ENCODE peak calls at places on chromosomes 12 and 14, in eight cellular contexts. I is sigmoid colon; O is ovary; P is heart left ventricle; W is effector memory CD4-positive, alpha-beta T cell; F is astrocyte of the spinal cord; Q is A549; M is heart right ventricle. Z is an unnamed sample.

GRCh38 chr12:45349911-45350310 is 134.0 kb downstream of the ANO6 start:
- DNase-seq in F (no peak), P (no peak), O (no peak), I (no peak), W (no peak), Q (no peak), M (no peak), Z (no peak)

GRCh38 chr14:103292426-103293374 is 41.3 kb upstream of the EIF5 start:
- DNase-seq in O (peak), M (peak), P (peak), I (peak), W (peak), Q (peak), F (peak), Z (peak)

GRCh38 chr12:124698211-124698997 is 131.0 kb upstream of the NCOR2 start:
- DNase-seq in P (no peak), W (no peak), I (no peak), O (no peak), Q (no peak), F (peak), M (no peak), Z (no peak)

GRCh38 chr12:102543931-102544485 is 63.6 kb upstream of the IGF1 start:
- DNase-seq in I (no peak), W (no peak), O (no peak), Q (no peak), M (no peak), F (no peak), P (no peak), Z (peak)

GRCh38 chr14:90742252-90742651 is 74.0 kb downstream of the TTC7B start:
- DNase-seq in P (no peak), O (no peak), M (no peak), F (no peak), Q (no peak), I (no peak), W (no peak), Z (no peak)

GRCh38 chr12:90653051-90653450 is 301.9 kb downstream of the CCER1 start:
- DNase-seq in W (no peak), Q (no peak), O (no peak), M (no peak), F (peak), I (no peak), P (no peak), Z (no peak)

GRCh38 chr12:69107541-69107940 is 131.8 kb upstream of the CPSF6 start:
- DNase-seq in F (no peak), W (no peak), O (no peak), P (no peak), I (no peak), M (no peak), Q (no peak), Z (no peak)

GRCh38 chr12:83414981-83415380 is 728.3 kb downstream of the TMTC2 start:
- DNase-seq in O (no peak), P (no peak), Q (no peak), I (no peak), F (no peak), M (no peak), W (no peak), Z (no peak)

GRCh38 chr12:124469193-124469888 is 98.1 kb downstream of the NCOR2 start:
- DNase-seq in F (no peak), O (peak), I (no peak), Q (no peak), P (no peak), W (peak), M (peak), Z (peak)

GRCh38 chr12:54383041-54383609 is 1.4 kb downstream of the ZNF385A start:
- DNase-seq in P (no peak), M (no peak), W (no peak), F (peak), Q (no peak), O (no peak), I (no peak), Z (no peak)

GRCh38 chr14:35339761-35340406 is 47.7 kb downstream of the PSMA6 start:
- DNase-seq in Q (no peak), W (no peak), I (peak), F (no peak), P (peak), M (no peak), O (peak), Z (peak)

GRCh38 chr14:23137221-23138172 is 18.4 kb upstream of the CEBPE start:
- DNase-seq in W (no peak), Q (no peak), F (no peak), I (no peak), P (no peak), M (no peak), O (no peak), Z (no peak)

GRCh38 chr12:18700254-18700653 is 37.6 kb downstream of the PLCZ1 start:
- DNase-seq in Q (no peak), F (peak), P (peak), W (no peak), O (no peak), I (no peak), M (no peak), Z (no peak)

GRCh38 chr14:53233399-53233798 is 80.3 kb upstream of the DDHD1 start:
- DNase-seq in I (no peak), O (no peak), W (no peak), F (no peak), P (no peak), Q (no peak), M (no peak), Z (no peak)

GRCh38 chr12:132189378-132190011 is 45.2 kb downstream of the NOC4L start:
- DNase-seq in W (peak), O (peak), M (peak), I (peak), P (peak), F (peak), Q (peak), Z (peak)

GRCh38 chr14:100398044-100398443 is 74.9 kb downstream of the SLC25A47 start:
- DNase-seq in I (no peak), O (no peak), W (no peak), M (no peak), F (no peak), Q (no peak), P (no peak), Z (no peak)

GRCh38 chr12:113203852-113204760 is 17.2 kb upstream of the TPCN1 start:
- DNase-seq in W (no peak), Q (no peak), O (no peak), M (no peak), I (no peak), F (no peak), P (no peak), Z (no peak)

GRCh38 chr14:46734287-46734686 is 82.7 kb upstream of the RPL10L start:
- DNase-seq in W (no peak), M (no peak), P (no peak), I (no peak), F (no peak), Q (no peak), O (no peak), Z (no peak)

GRCh38 chr14:51441001-51441400 is 201.0 kb downstream of the TMX1 start:
- DNase-seq in O (no peak), I (no peak), F (no peak), Q (no peak), M (no peak), P (no peak), W (no peak), Z (no peak)

GRCh38 chr12:131368073-131369071 is 342.5 kb upstream of the SFSWAP start:
- DNase-seq in F (no peak), Q (no peak), M (no peak), O (peak), P (no peak), W (no peak), I (peak), Z (no peak)

GRCh38 chr14:103735022-103735421 is 19.4 kb downstream of the ZFYVE21 start:
- DNase-seq in W (no peak), F (no peak), M (no peak), I (peak), Q (no peak), O (peak), P (no peak), Z (no peak)

GRCh38 chr12:68613209-68613904 is 2.7 kb downstream of the RAP1B start:
- DNase-seq in Q (no peak), O (no peak), M (no peak), W (peak), F (no peak), P (no peak), I (no peak), Z (peak)

GRCh38 chr14:51929156-51929555 is 60.2 kb upstream of the RTRAF start:
- DNase-seq in I (no peak), O (no peak), W (no peak), Q (no peak), P (no peak), F (peak), M (no peak), Z (no peak)

GRCh38 chr12:102249073-102249854 is 51.6 kb upstream of the PMCH start:
- DNase-seq in W (no peak), O (no peak), I (no peak), Q (no peak), M (no peak), F (no peak), P (no peak), Z (no peak)

GRCh38 chr12:28457785-28458184 is 267.5 kb downstream of the CCDC91 start:
- DNase-seq in Q (no peak), P (no peak), O (no peak), W (no peak), M (no peak), I (no peak), F (peak), Z (no peak)

GRCh38 chr12:81021834-81022233 is 56.0 kb upstream of the ACSS3 start:
- DNase-seq in P (no peak), F (peak), M (no peak), I (no peak), W (no peak), Q (no peak), O (no peak), Z (no peak)

GRCh38 chr12:25388216-25388615 is 137.5 kb upstream of the KRAS start:
- DNase-seq in I (no peak), M (no peak), Q (no peak), W (peak), O (no peak), P (no peak), F (peak), Z (peak)

GRCh38 chr12:131002271-131002670 is 48.6 kb downstream of the ADGRD1 start:
- DNase-seq in F (no peak), Q (no peak), O (no peak), P (no peak), M (no peak), I (no peak), W (no peak), Z (no peak)

GRCh38 chr14:92906823-92907222 is 16.1 kb upstream of the CHGA start:
- DNase-seq in F (no peak), I (no peak), Q (no peak), O (no peak), W (no peak), P (no peak), M (no peak), Z (no peak)

GRCh38 chr14:67623114-67623513 is 3.4 kb downstream of the ARG2 start:
- DNase-seq in Q (no peak), M (no peak), I (no peak), W (no peak), O (no peak), P (no peak), F (no peak), Z (no peak)

GRCh38 chr14:33851931-33852330 is 98.9 kb downstream of the EGLN3 start:
- DNase-seq in W (no peak), I (no peak), M (no peak), F (no peak), O (no peak), Q (no peak), P (no peak), Z (no peak)

GRCh38 chr12:109766251-109766778 is 52.7 kb downstream of the FAM222A start:
- DNase-seq in P (no peak), Q (no peak), W (no peak), F (no peak), I (peak), M (no peak), O (peak), Z (no peak)

DNA sequence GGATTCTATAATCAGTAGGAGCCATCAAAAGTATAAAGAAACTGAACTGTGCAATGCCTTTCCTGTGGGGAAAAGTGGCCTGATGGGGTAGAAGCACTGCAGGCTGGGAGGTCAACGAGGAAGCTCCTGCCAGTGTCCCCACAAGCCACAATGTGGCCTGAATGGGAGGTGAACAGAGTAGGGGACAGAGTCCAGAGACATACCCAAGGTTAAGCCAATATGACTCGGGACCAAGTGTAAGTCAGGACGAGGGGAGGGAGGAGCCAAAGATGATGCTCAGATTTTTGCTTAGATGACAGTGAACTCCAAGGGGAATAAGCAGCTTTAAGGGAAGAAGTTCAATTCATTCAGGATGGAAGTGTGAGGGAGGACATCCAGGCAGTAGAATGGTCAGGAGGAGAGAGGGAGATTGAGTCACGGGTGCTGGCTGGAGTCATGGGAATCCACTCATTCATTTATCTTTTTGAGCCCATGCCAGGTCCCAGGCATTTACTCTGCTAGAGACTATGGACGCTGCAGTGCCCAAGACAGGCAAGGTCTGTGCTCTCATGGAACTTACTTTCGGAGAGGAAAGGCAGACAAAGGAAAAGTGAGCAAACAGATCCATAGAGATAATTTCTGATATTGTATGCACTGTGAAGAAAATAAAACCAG is 29.1 kb downstream of the DPF3 start:
- DNase-seq in O (no peak), F (no peak), P (peak), I (no peak), Q (no peak), W (no peak), M (no peak), Z (no peak)
- H3K4me3 ChIP-seq in O (no peak), F (no peak), P (no peak), I (no peak), Q (no peak), W (no peak), M (no peak), Z (no peak)

DNA sequence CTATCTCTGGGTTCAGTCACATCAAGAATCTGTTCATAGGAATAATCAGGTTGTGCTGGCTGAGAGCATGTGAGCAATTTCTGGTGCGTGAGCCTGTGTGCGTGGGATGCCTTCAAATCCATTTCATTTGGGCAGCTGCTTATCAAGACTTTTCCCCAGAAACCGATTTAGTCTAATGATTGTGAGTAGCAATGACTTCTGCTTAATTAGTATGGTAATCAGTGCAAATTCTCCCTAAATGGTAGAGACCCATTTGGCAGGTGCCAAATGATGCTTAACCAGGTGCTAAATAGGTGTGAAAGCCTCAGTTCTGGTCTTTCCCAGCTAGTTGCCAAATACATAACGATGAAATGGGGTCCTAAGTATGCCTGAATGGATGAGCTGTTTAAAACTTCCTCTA is 248.5 kb upstream of the CCDC196 start:
- DNase-seq in P (no peak), I (no peak), F (no peak), W (no peak), O (no peak), Q (no peak), M (no peak), Z (no peak)
- H3K4me3 ChIP-seq in P (no peak), I (no peak), F (no peak), W (no peak), O (no peak), Q (no peak), M (no peak), Z (no peak)

GRCh38 chr12:11731042-11731357 is 81.5 kb downstream of the ETV6 start:
- DNase-seq in P (no peak), W (no peak), F (no peak), I (no peak), Q (no peak), O (no peak), M (no peak), Z (no peak)
- H3K4me3 ChIP-seq in P (no peak), W (no peak), F (no peak), I (no peak), Q (no peak), O (no peak), M (no peak), Z (peak)

GRCh38 chr12:50111417-50111692 is 681 bp upstream of the COX14 start:
- DNase-seq in I (no peak), Q (no peak), F (no peak), W (no peak), O (no peak), M (no peak), P (no peak), Z (no peak)
- H3K4me3 ChIP-seq in I (peak), Q (no peak), F (peak), W (peak), O (peak), M (peak), P (no peak), Z (peak)

GRCh38 chr14:94165744-94166143 is 8.4 kb upstream of the PPP4R4 start:
- DNase-seq in M (no peak), P (no peak), Q (no peak), W (no peak), I (no peak), F (no peak), O (no peak), Z (no peak)

GRCh38 chr14:94161979-94162378 is 12.1 kb upstream of the PPP4R4 start:
- DNase-seq in O (no peak), P (no peak), Q (no peak), I (no peak), W (no peak), F (peak), M (no peak), Z (no peak)

GRCh38 chr14:94163806-94164205 is 10.3 kb upstream of the PPP4R4 start:
- DNase-seq in W (no peak), I (no peak), O (no peak), F (no peak), M (no peak), Q (no peak), P (no peak), Z (no peak)

GRCh38 chr14:94162466-94162865 is 11.7 kb upstream of the PPP4R4 start:
- DNase-seq in F (no peak), Q (no peak), W (no peak), P (no peak), I (no peak), O (no peak), M (no peak), Z (no peak)

DNA sequence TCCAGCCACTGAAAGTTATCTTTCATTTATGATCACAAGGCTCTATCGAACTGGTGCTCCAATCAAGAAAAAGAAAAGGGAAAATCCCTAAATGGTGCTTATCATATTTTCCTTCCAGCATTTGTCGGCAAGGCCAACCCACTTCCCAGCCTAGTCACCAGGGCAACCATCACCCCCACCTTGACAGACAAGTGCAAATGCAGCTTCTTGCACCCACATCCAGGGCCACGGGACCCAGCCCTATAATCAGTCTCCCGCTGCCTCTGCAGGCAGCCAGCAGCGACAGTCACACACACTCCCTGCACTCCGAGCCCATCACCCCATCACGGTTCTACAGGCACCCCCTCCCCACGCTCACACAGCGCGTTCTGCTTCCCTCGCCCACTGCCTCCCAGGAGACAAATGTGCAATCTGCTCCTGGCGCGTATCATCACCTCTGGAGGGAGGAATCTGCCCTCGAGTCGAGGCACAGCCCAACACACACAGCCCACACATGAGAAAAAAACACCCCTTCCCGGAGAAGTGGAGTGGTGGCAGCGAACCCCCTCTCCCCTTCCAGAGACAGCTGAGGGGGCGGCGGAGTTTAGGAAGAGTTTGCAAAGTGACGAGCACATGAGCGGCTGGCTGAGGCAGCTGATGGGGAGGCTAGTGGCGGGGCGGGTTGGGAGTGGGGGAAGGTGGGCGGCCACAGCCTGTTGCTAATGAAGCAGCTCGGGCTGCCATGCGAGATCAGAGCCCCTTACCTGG is 9.3 kb upstream of the PPP4R4 start:
- DNase-seq in W (no peak), Q (no peak), M (no peak), F (no peak), P (no peak), O (peak), I (no peak), Z (no peak)
- H3K4me3 ChIP-seq in W (no peak), Q (no peak), M (no peak), F (no peak), P (no peak), O (no peak), I (no peak), Z (no peak)

GRCh38 chr14:68684466-68685418 is 108.1 kb downstream of the ZFP36L1 start:
- DNase-seq in Q (no peak), M (no peak), F (no peak), W (no peak), I (peak), P (peak), O (no peak), Z (no peak)
- H3K4me3 ChIP-seq in Q (no peak), M (no peak), F (no peak), W (no peak), I (no peak), P (no peak), O (no peak), Z (peak)

GRCh38 chr12:50387972-50388478 is 8.4 kb downstream of the FAM186A start:
- DNase-seq in I (no peak), P (no peak), F (no peak), Q (no peak), O (no peak), W (no peak), M (no peak), Z (no peak)
- H3K4me3 ChIP-seq in I (no peak), P (no peak), F (no peak), Q (no peak), O (no peak), W (no peak), M (no peak), Z (no peak)

DNA sequence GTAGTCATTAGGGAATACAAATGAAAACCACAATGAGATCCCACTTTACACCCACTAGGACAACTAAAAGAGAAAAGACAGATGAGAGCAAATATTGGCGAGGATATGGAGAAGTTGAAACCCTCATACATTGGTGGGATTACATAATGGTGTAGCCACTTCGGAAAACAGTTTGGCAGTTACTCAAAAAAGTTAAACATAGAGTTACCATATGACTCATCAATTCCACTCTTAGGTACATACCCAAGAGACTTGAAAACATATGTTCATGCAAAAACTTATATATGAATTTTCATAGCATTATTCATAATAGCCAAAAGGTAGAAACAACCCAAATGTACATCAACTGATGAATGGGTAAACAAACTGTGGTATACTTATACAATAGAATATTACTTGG is 27.1 kb downstream of the ALDH1L2 start:
- DNase-seq in M (no peak), W (no peak), Q (no peak), P (no peak), I (no peak), O (no peak), F (no peak), Z (no peak)
- H3K4me3 ChIP-seq in M (no peak), W (no peak), Q (no peak), P (no peak), I (no peak), O (no peak), F (no peak), Z (no peak)

GRCh38 chr12:32515137-32515860 is 115.9 kb downstream of the FGD4 start:
- DNase-seq in P (no peak), Q (no peak), W (no peak), F (no peak), O (no peak), I (no peak), M (no peak), Z (no peak)
- H3K4me3 ChIP-seq in P (no peak), Q (no peak), W (no peak), F (no peak), O (no peak), I (no peak), M (no peak), Z (no peak)

Z was measured in CD4-positive, CD25-positive, alpha-beta regulatory T cell.